ENCODE peak calls at places on chromosomes 11 and 22, in seven cellular contexts. W is fibroblast of lung; J is upper lobe of right lung; O is HFFc6; M is right lobe of liver; G is CD4-positive, alpha-beta T cell; U is kidney. A is an unnamed sample.

GRCh38 chr11:57458410-57459111 is 1.8 kb upstream of the RTN4RL2 start:
- DNase-seq in O (no peak), U (peak), W (no peak), M (peak), J (peak), G (no peak), A (no peak)

GRCh38 chr22:24244144-24244787 is 616 bp downstream of the GGT5 start:
- DNase-seq in U (peak), O (no peak), M (no peak), J (peak), W (peak), G (no peak), A (peak)

GRCh38 chr11:58573451-58574104 is 2.1 kb downstream of the LPXN start:
- DNase-seq in M (no peak), G (peak), U (no peak), J (no peak), O (peak), W (peak), A (peak)

GRCh38 chr22:49934891-49935557 is 16.6 kb downstream of the CRELD2 start:
- DNase-seq in J (peak), M (peak), O (no peak), G (peak), W (peak), U (peak), A (peak)

GRCh38 chr11:117466966-117467365 is 139.3 kb downstream of the CEP164 start:
- DNase-seq in U (no peak), O (no peak), G (no peak), J (no peak), W (no peak), M (no peak), A (no peak)

GRCh38 chr22:20068640-20069039 is 11.4 kb upstream of the DGCR8 start:
- DNase-seq in M (no peak), W (no peak), G (no peak), U (no peak), O (no peak), J (no peak), A (no peak)

GRCh38 chr11:17257200-17257599 is 19.3 kb upstream of the NUCB2 start:
- DNase-seq in W (peak), G (no peak), J (no peak), M (no peak), O (peak), U (no peak), A (peak)

GRCh38 chr11:119107538-119108150 is 500 bp downstream of the C2CD2L start:
- DNase-seq in U (no peak), J (peak), W (no peak), O (no peak), M (no peak), G (no peak), A (no peak)

GRCh38 chr22:25085930-25086901 is 113.4 kb upstream of the CRYBB3 start:
- DNase-seq in W (peak), U (peak), J (no peak), G (no peak), M (no peak), O (no peak), A (no peak)

GRCh38 chr11:11345099-11345498 is 8.0 kb downstream of the CSNK2A3 start:
- DNase-seq in O (no peak), G (no peak), W (no peak), J (peak), M (peak), U (no peak), A (no peak)

GRCh38 chr22:30206964-30207363 is 39.6 kb downstream of the LIF start:
- DNase-seq in G (no peak), M (no peak), J (no peak), W (peak), U (peak), O (peak), A (peak)

GRCh38 chr22:39818050-39818449 is 75.5 kb downstream of the ENTHD1 start:
- DNase-seq in M (no peak), U (no peak), O (peak), J (no peak), W (peak), G (no peak), A (peak)

GRCh38 chr11:132472411-132473205 is 1059.7 kb downstream of the OPCML start:
- DNase-seq in G (no peak), O (peak), M (no peak), W (peak), U (no peak), J (no peak), A (no peak)

GRCh38 chr22:38070250-38070921 is 13.2 kb downstream of the PICK1 start:
- DNase-seq in G (no peak), J (no peak), O (no peak), M (no peak), W (no peak), U (peak), A (no peak)

GRCh38 chr11:30935861-30936260 is 349.7 kb upstream of the MPPED2 start:
- DNase-seq in O (no peak), U (no peak), J (no peak), M (no peak), W (peak), G (no peak), A (no peak)

GRCh38 chr22:39567135-39567946 is 3.2 kb upstream of the CACNA1I start:
- DNase-seq in J (no peak), M (no peak), O (no peak), U (no peak), W (no peak), G (peak), A (no peak)

GRCh38 chr11:128532571-128533091 is 54.7 kb downstream of the ETS1 start:
- DNase-seq in W (no peak), U (no peak), J (no peak), M (no peak), G (no peak), O (no peak), A (no peak)

GRCh38 chr22:39234157-39234793 is 10.5 kb downstream of the PDGFB start:
- DNase-seq in U (peak), G (no peak), O (no peak), J (no peak), M (peak), W (peak), A (peak)

GRCh38 chr22:44037519-44038370 is 13.6 kb downstream of the PARVB start:
- DNase-seq in W (peak), O (peak), G (no peak), U (no peak), J (no peak), M (no peak), A (peak)

GRCh38 chr11:121426476-121427454 is 25.3 kb upstream of the SORL1 start:
- DNase-seq in J (peak), M (peak), G (peak), W (no peak), U (peak), O (no peak), A (no peak)

GRCh38 chr11:12604557-12605105 is 69.6 kb upstream of the TEAD1 start:
- DNase-seq in O (no peak), W (peak), G (no peak), J (no peak), U (no peak), M (no peak), A (no peak)

GRCh38 chr22:19213496-19214473 is 35.2 kb upstream of the SLC25A1 start:
- DNase-seq in M (no peak), J (no peak), W (no peak), O (no peak), G (no peak), U (no peak), A (peak)

GRCh38 chr11:69018924-69019323 is 5.9 kb upstream of the MRGPRF start:
- DNase-seq in G (no peak), U (no peak), M (no peak), J (no peak), O (peak), W (peak), A (peak)

GRCh38 chr11:47983464-47984397 is 3.4 kb downstream of the PTPRJ start:
- DNase-seq in U (no peak), J (no peak), O (peak), W (peak), G (no peak), M (no peak), A (peak)

GRCh38 chr11:70416881-70417280 is 18.6 kb downstream of the CTTN start:
- DNase-seq in U (no peak), O (no peak), G (no peak), M (no peak), W (no peak), J (no peak), A (no peak)

GRCh38 chr22:18976197-18976751 is 40.2 kb upstream of the PRODH start:
- DNase-seq in J (no peak), G (no peak), W (no peak), O (no peak), U (peak), M (no peak), A (no peak)

GRCh38 chr11:116035972-116036371 is 531.8 kb upstream of the CADM1 start:
- DNase-seq in J (no peak), M (no peak), U (no peak), G (no peak), O (no peak), W (no peak), A (no peak)

GRCh38 chr22:41923595-41924276 is 2.9 kb downstream of the TNFRSF13C start:
- DNase-seq in O (no peak), J (no peak), W (no peak), M (no peak), U (no peak), G (no peak), A (no peak)

GRCh38 chr22:35888181-35888870 is 140.3 kb downstream of the RBFOX2 start:
- DNase-seq in U (no peak), G (no peak), M (no peak), W (peak), J (no peak), O (no peak), A (no peak)
- TF ChIP-seq CTCF in U (no peak), G (no peak), M (no peak), W (no peak), J (no peak), O (no peak), A (no peak)

GRCh38 chr11:114318361-114318760 is 22.2 kb downstream of the NNMT start:
- DNase-seq in W (no peak), G (no peak), J (no peak), O (no peak), M (no peak), U (no peak), A (peak)

GRCh38 chr11:114319716-114320328 is 23.6 kb downstream of the NNMT start:
- DNase-seq in O (no peak), M (no peak), W (no peak), G (peak), U (no peak), J (no peak), A (peak)

GRCh38 chr11:114316980-114317675 is 20.9 kb downstream of the NNMT start:
- DNase-seq in U (no peak), G (no peak), W (no peak), J (no peak), M (no peak), O (no peak), A (peak)

GRCh38 chr11:114315749-114316368 is 19.7 kb downstream of the NNMT start:
- DNase-seq in G (no peak), M (peak), J (no peak), O (no peak), W (no peak), U (no peak), A (peak)

DNA sequence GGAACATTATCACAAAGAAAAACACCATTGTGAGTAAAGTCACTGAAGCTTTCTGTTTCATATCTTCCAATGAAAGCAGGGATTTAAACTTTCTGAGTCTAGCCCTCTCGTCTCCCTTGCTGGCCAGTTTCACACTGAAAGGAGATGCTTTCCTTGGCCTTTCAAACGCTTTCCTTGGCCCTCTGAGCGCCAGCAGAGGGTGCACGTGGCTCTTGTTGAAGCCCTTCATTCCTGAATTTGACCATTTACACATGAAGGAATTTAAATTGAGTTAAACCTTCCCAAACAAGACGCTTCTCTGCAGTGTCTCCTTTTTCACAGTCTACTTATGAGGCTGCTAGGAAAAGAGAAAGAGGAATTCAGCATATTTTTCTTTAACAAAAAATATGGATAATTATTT is 21.5 kb downstream of the NNMT start:
- DNase-seq in J (peak), O (peak), G (no peak), W (peak), U (no peak), M (no peak), A (peak)
- TF ChIP-seq CTCF in J (peak), O (peak), G (no peak), W (peak), U (peak), M (peak), A (peak)

GRCh38 chr11:45771942-45772522 is 32.9 kb upstream of the SLC35C1 start:
- DNase-seq in G (peak), W (peak), M (peak), U (peak), O (peak), J (peak), A (peak)
- TF ChIP-seq CTCF in G (peak), W (peak), M (peak), U (peak), O (peak), J (peak), A (peak)

GRCh38 chr11:62732830-62733229 is 4.5 kb downstream of the TTC9C start:
- DNase-seq in O (no peak), J (no peak), W (no peak), U (no peak), M (no peak), G (no peak), A (peak)
- TF ChIP-seq CTCF in O (peak), J (no peak), W (no peak), U (no peak), M (peak), G (peak), A (no peak)

GRCh38 chr22:46668116-46668515 is 47.9 kb downstream of the GRAMD4 start:
- DNase-seq in G (no peak), O (no peak), U (no peak), M (no peak), J (no peak), W (no peak), A (no peak)

GRCh38 chr22:46667245-46667623 is 47.0 kb downstream of the GRAMD4 start:
- DNase-seq in G (no peak), W (no peak), M (no peak), U (peak), O (no peak), J (no peak), A (no peak)

GRCh38 chr22:46665751-46666280 is 45.6 kb downstream of the GRAMD4 start:
- DNase-seq in M (no peak), O (no peak), J (no peak), G (no peak), U (peak), W (no peak), A (no peak)

GRCh38 chr22:46665151-46665695 is 45.0 kb downstream of the GRAMD4 start:
- DNase-seq in W (no peak), G (no peak), M (no peak), O (no peak), U (no peak), J (no peak), A (no peak)

DNA sequence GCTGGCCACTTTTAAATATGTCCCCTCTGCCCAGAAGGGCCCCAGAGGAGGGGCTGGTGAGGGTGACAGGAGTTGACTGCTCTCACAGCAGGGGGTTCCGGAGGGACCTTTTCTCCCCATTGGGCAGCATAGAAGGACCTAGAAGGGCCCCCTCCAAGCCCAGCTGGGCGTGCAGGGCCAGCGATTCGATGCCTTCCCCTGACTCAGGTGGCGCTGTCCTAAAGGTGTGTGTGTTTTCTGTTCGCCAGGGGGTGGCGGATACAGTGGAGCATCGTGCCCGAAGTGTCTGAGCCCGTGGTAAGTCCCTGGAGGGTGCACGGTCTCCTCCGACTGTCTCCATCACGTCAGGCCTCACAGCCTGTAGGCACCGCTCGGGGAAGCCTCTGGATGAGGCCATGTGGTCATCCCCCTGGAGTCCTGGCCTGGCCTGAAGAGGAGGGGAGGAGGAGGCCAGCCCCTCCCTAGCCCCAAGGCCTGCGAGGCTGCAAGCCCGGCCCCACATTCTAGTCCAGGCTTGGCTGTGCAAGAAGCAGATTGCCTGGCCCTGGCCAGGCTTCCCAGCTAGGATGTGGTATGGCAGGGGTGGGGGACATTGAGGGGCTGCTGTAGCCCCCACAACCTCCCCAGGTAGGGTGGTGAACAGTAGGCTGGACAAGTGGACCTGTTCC is 46.5 kb downstream of the GRAMD4 start:
- DNase-seq in O (no peak), W (no peak), U (peak), J (no peak), M (no peak), G (no peak), A (no peak)
- TF ChIP-seq CTCF in O (peak), W (no peak), U (no peak), J (no peak), M (no peak), G (no peak), A (no peak)

DNA sequence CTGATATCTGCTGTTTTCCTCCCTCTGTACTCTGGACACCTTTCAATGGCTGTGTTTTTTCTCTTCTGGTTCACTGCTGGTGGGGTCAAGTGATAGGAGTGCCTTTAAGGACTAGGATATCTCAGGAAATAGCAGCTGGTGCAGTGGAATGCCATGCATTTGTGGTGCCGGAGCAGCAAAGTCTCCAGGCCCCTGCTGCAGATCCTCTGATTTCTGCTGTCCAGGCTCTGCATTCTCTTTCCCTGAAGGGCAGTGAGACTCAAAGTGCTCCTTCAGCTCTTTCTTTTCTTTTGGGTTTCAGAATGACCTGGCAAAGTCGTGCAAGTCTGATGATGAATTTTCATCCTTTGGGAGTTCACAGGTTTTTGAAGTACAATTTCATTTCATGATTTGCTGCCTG is 774.3 kb downstream of the FAM181B start:
- DNase-seq in U (no peak), G (no peak), J (no peak), W (no peak), O (no peak), M (no peak), A (no peak)
- TF ChIP-seq CTCF in U (no peak), G (no peak), J (no peak), W (no peak), O (no peak), M (no peak), A (no peak)